ENCODE peak calls at places on chromosomes 5 and 9, in eight cellular contexts. One of them, this sample, is unnamed.

GRCh38 chr5:118371973-118372650 is 616.2 kb downstream of the DTWD2 start:
- DNase-seq in tibial artery: no peak
- DNase-seq in heart left ventricle: peak; percentile 35
- DNase-seq in SJSA1: no peak
- DNase-seq in fibroblast of lung: no peak
- DNase-seq in cardiac muscle cell: no peak
- DNase-seq in neuronal stem cell: no peak
- DNase-seq in PC-3: no peak
- DNase-seq in this sample: no peak

GRCh38 chr5:127060470-127060985 is 12.8 kb downstream of the C5orf63 start:
- DNase-seq in tibial artery: no peak
- DNase-seq in heart left ventricle: no peak
- DNase-seq in SJSA1: no peak
- DNase-seq in fibroblast of lung: peak; percentile 34
- DNase-seq in cardiac muscle cell: no peak
- DNase-seq in neuronal stem cell: no peak
- DNase-seq in PC-3: no peak
- DNase-seq in this sample: no peak

GRCh38 chr9:117936185-117936758 is 232.1 kb downstream of the TLR4 start:
- DNase-seq in tibial artery: no peak
- DNase-seq in heart left ventricle: no peak
- DNase-seq in SJSA1: no peak
- DNase-seq in fibroblast of lung: no peak
- DNase-seq in cardiac muscle cell: no peak
- DNase-seq in neuronal stem cell: no peak
- DNase-seq in PC-3: no peak
- DNase-seq in this sample: no peak

GRCh38 chr9:13278368-13279246 is 885 bp downstream of the MPDZ start:
- DNase-seq in tibial artery: peak; percentile 79
- DNase-seq in heart left ventricle: peak; percentile 61
- DNase-seq in SJSA1: peak; percentile 66
- DNase-seq in fibroblast of lung: peak; percentile 83
- DNase-seq in cardiac muscle cell: peak; percentile 63
- DNase-seq in neuronal stem cell: peak; percentile 57
- DNase-seq in PC-3: peak; percentile 14
- DNase-seq in this sample: no peak

GRCh38 chr5:33524476-33524875 is 83.7 kb downstream of the TARS1 start:
- DNase-seq in tibial artery: no peak
- DNase-seq in heart left ventricle: no peak
- DNase-seq in SJSA1: no peak
- DNase-seq in fibroblast of lung: no peak
- DNase-seq in cardiac muscle cell: no peak
- DNase-seq in neuronal stem cell: no peak
- DNase-seq in PC-3: no peak
- DNase-seq in this sample: no peak

GRCh38 chr9:35962126-35962906 is 4.4 kb upstream of the OR2S2 start:
- DNase-seq in tibial artery: no peak
- DNase-seq in heart left ventricle: peak; percentile 55
- DNase-seq in SJSA1: peak; percentile 55
- DNase-seq in fibroblast of lung: peak; percentile 85
- DNase-seq in cardiac muscle cell: no peak
- DNase-seq in neuronal stem cell: no peak
- DNase-seq in PC-3: peak; percentile 56
- DNase-seq in this sample: no peak

GRCh38 chr5:55308254-55308836 is 556 bp downstream of the MTREX start:
- DNase-seq in tibial artery: no peak
- DNase-seq in heart left ventricle: no peak
- DNase-seq in SJSA1: no peak
- DNase-seq in fibroblast of lung: peak; percentile 26
- DNase-seq in cardiac muscle cell: no peak
- DNase-seq in neuronal stem cell: peak; percentile 5
- DNase-seq in PC-3: no peak
- DNase-seq in this sample: no peak

GRCh38 chr5:111953351-111954127 is 196.5 kb upstream of the NREP start:
- DNase-seq in tibial artery: no peak
- DNase-seq in heart left ventricle: no peak
- DNase-seq in SJSA1: peak; percentile 62
- DNase-seq in fibroblast of lung: peak; percentile 98
- DNase-seq in cardiac muscle cell: no peak
- DNase-seq in neuronal stem cell: no peak
- DNase-seq in PC-3: no peak
- DNase-seq in this sample: no peak

GRCh38 chr5:67998709-67999251 is 216.8 kb upstream of the PIK3R1 start:
- DNase-seq in tibial artery: peak; percentile 87
- DNase-seq in heart left ventricle: peak; percentile 63
- DNase-seq in SJSA1: peak; percentile 62
- DNase-seq in fibroblast of lung: peak; percentile 66
- DNase-seq in cardiac muscle cell: peak; percentile 15
- DNase-seq in neuronal stem cell: no peak
- DNase-seq in PC-3: peak; percentile 18
- DNase-seq in this sample: no peak

GRCh38 chr9:114606597-114607207 is 4.4 kb upstream of the TMEM268 start:
- DNase-seq in tibial artery: no peak
- DNase-seq in heart left ventricle: peak; percentile 66
- DNase-seq in SJSA1: no peak
- DNase-seq in fibroblast of lung: peak; percentile 85
- DNase-seq in cardiac muscle cell: no peak
- DNase-seq in neuronal stem cell: no peak
- DNase-seq in PC-3: no peak
- DNase-seq in this sample: no peak

GRCh38 chr9:86655147-86655546 is 292.2 kb downstream of the GAS1 start:
- DNase-seq in tibial artery: no peak
- DNase-seq in heart left ventricle: no peak
- DNase-seq in SJSA1: no peak
- DNase-seq in fibroblast of lung: peak; percentile 21
- DNase-seq in cardiac muscle cell: no peak
- DNase-seq in neuronal stem cell: no peak
- DNase-seq in PC-3: no peak
- DNase-seq in this sample: no peak

GRCh38 chr5:501040-501832 is 23.0 kb downstream of the SLC9A3 start:
- DNase-seq in tibial artery: no peak
- DNase-seq in heart left ventricle: no peak
- DNase-seq in SJSA1: no peak
- DNase-seq in fibroblast of lung: no peak
- DNase-seq in cardiac muscle cell: no peak
- DNase-seq in neuronal stem cell: no peak
- DNase-seq in PC-3: no peak
- DNase-seq in this sample: no peak

GRCh38 chr5:72154076-72154756 is 46.9 kb downstream of the MAP1B start:
- DNase-seq in tibial artery: no peak
- DNase-seq in heart left ventricle: peak; percentile 46
- DNase-seq in SJSA1: no peak
- DNase-seq in fibroblast of lung: no peak
- DNase-seq in cardiac muscle cell: no peak
- DNase-seq in neuronal stem cell: no peak
- DNase-seq in PC-3: no peak
- DNase-seq in this sample: no peak

GRCh38 chr9:18906656-18907395 is 126.2 kb downstream of the SAXO1 start:
- DNase-seq in tibial artery: no peak
- DNase-seq in heart left ventricle: no peak
- DNase-seq in SJSA1: no peak
- DNase-seq in fibroblast of lung: peak; percentile 69
- DNase-seq in cardiac muscle cell: no peak
- DNase-seq in neuronal stem cell: no peak
- DNase-seq in PC-3: peak; percentile 45
- DNase-seq in this sample: no peak

GRCh38 chr5:169279125-169279524 is 21.8 kb downstream of the SLIT3 start:
- DNase-seq in tibial artery: no peak
- DNase-seq in heart left ventricle: no peak
- DNase-seq in SJSA1: no peak
- DNase-seq in fibroblast of lung: no peak
- DNase-seq in cardiac muscle cell: no peak
- DNase-seq in neuronal stem cell: no peak
- DNase-seq in PC-3: no peak
- DNase-seq in this sample: no peak

GRCh38 chr5:107524111-107524510 is 146.6 kb downstream of the EFNA5 start:
- DNase-seq in tibial artery: no peak
- DNase-seq in heart left ventricle: no peak
- DNase-seq in SJSA1: no peak
- DNase-seq in fibroblast of lung: no peak
- DNase-seq in cardiac muscle cell: no peak
- DNase-seq in neuronal stem cell: no peak
- DNase-seq in PC-3: peak; percentile 64
- DNase-seq in this sample: no peak

GRCh38 chr5:14737309-14737708 is 72.8 kb downstream of the OTULIN start:
- DNase-seq in tibial artery: no peak
- DNase-seq in heart left ventricle: no peak
- DNase-seq in SJSA1: no peak
- DNase-seq in fibroblast of lung: no peak
- DNase-seq in cardiac muscle cell: no peak
- DNase-seq in neuronal stem cell: no peak
- DNase-seq in PC-3: no peak
- DNase-seq in this sample: no peak

GRCh38 chr5:180591249-180591887 is at the start of gene SCGB3A1:
- DNase-seq in tibial artery: no peak
- DNase-seq in heart left ventricle: no peak
- DNase-seq in SJSA1: no peak
- DNase-seq in fibroblast of lung: no peak
- DNase-seq in cardiac muscle cell: no peak
- DNase-seq in neuronal stem cell: no peak
- DNase-seq in PC-3: no peak
- DNase-seq in this sample: no peak
- H3K4me1 ChIP-seq in tibial artery: peaks cover 20% of the 10 kb centered on the region
- H3K4me1 ChIP-seq in heart left ventricle: peaks cover 6% of the 10 kb centered on the region
- H3K4me1 ChIP-seq in SJSA1: peaks cover 6% of the 10 kb centered on the region
- H3K4me1 ChIP-seq in fibroblast of lung: no peaks in the 10 kb centered on the region
- H3K4me1 ChIP-seq in cardiac muscle cell: peaks cover 7% of the 10 kb centered on the region
- H3K4me1 ChIP-seq in neuronal stem cell: peaks cover 5% of the 10 kb centered on the region
- H3K4me1 ChIP-seq in PC-3: no peaks in the 10 kb centered on the region
- H3K4me1 ChIP-seq in this sample: peaks cover 10% of the 10 kb centered on the region

DNA sequence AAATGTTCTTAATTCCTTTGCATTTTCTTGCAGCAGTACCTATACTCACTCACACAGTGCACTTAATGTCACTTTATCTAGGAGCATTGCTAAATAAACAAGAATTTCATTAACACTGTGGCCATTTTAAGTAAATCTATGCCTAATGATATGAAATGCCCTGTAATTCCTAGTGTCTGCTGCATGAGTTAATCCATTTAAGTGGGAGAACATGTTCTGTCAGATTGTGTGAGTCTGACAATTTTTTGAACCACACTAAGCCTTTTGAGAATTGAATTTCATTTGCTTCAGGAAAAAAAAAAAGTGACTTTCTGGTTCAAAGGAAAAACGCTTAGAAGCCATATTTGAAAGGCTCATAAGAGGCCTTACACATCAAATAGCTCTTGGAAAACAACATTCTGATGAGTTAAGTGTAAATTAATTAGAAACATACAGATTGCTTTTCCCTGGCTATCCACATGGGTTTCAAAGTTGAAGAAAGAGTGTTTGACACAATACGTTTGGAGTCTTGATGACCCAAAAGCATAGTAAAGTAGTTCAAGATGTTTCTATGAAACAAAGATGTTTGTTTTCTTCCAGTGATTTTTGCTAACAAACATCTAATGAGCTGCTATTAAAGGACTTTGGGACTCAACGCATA is 446.7 kb upstream of the GRAMD2B start:
- DNase-seq in tibial artery: no peak
- DNase-seq in heart left ventricle: no peak
- DNase-seq in SJSA1: no peak
- DNase-seq in fibroblast of lung: no peak
- DNase-seq in cardiac muscle cell: no peak
- DNase-seq in neuronal stem cell: no peak
- DNase-seq in PC-3: no peak
- DNase-seq in this sample: no peak
- H3K27ac ChIP-seq in tibial artery: no peak overlapping the region
- H3K27ac ChIP-seq in heart left ventricle: no peak overlapping the region
- H3K27ac ChIP-seq in SJSA1: no peak overlapping the region
- H3K27ac ChIP-seq in fibroblast of lung: no peak overlapping the region
- H3K27ac ChIP-seq in cardiac muscle cell: no peak overlapping the region
- H3K27ac ChIP-seq in neuronal stem cell: no peak overlapping the region
- H3K27ac ChIP-seq in PC-3: no peak overlapping the region
- H3K27ac ChIP-seq in this sample: no peak overlapping the region

GRCh38 chr9:128253991-128254346 is 21.8 kb downstream of the GOLGA2 start:
- DNase-seq in tibial artery: no peak
- DNase-seq in heart left ventricle: no peak
- DNase-seq in SJSA1: no peak
- DNase-seq in fibroblast of lung: no peak
- DNase-seq in cardiac muscle cell: no peak
- DNase-seq in neuronal stem cell: no peak
- DNase-seq in PC-3: no peak
- DNase-seq in this sample: no peak
- H3K4me1 ChIP-seq in tibial artery: peaks cover 20% of the 10 kb centered on the region
- H3K4me1 ChIP-seq in heart left ventricle: peaks cover 6% of the 10 kb centered on the region
- H3K4me1 ChIP-seq in SJSA1: peaks cover 3% of the 10 kb centered on the region
- H3K4me1 ChIP-seq in fibroblast of lung: no peaks in the 10 kb centered on the region
- H3K4me1 ChIP-seq in cardiac muscle cell: no peaks in the 10 kb centered on the region
- H3K4me1 ChIP-seq in neuronal stem cell: no peaks in the 10 kb centered on the region
- H3K4me1 ChIP-seq in PC-3: no peaks in the 10 kb centered on the region
- H3K4me1 ChIP-seq in this sample: peaks cover 19% of the 10 kb centered on the region

GRCh38 chr5:122007445-122008010 is 45.8 kb downstream of the SRFBP1 start:
- DNase-seq in tibial artery: peak; percentile 57
- DNase-seq in heart left ventricle: no peak
- DNase-seq in SJSA1: no peak
- DNase-seq in fibroblast of lung: no peak
- DNase-seq in cardiac muscle cell: no peak
- DNase-seq in neuronal stem cell: no peak
- DNase-seq in PC-3: no peak
- DNase-seq in this sample: no peak
- H3K27ac ChIP-seq in tibial artery: no peak overlapping the region
- H3K27ac ChIP-seq in heart left ventricle: no peak overlapping the region
- H3K27ac ChIP-seq in SJSA1: no peak overlapping the region
- H3K27ac ChIP-seq in fibroblast of lung: no peak overlapping the region
- H3K27ac ChIP-seq in cardiac muscle cell: no peak overlapping the region
- H3K27ac ChIP-seq in neuronal stem cell: no peak overlapping the region
- H3K27ac ChIP-seq in PC-3: no peak overlapping the region
- H3K27ac ChIP-seq in this sample: no peak overlapping the region

DNA sequence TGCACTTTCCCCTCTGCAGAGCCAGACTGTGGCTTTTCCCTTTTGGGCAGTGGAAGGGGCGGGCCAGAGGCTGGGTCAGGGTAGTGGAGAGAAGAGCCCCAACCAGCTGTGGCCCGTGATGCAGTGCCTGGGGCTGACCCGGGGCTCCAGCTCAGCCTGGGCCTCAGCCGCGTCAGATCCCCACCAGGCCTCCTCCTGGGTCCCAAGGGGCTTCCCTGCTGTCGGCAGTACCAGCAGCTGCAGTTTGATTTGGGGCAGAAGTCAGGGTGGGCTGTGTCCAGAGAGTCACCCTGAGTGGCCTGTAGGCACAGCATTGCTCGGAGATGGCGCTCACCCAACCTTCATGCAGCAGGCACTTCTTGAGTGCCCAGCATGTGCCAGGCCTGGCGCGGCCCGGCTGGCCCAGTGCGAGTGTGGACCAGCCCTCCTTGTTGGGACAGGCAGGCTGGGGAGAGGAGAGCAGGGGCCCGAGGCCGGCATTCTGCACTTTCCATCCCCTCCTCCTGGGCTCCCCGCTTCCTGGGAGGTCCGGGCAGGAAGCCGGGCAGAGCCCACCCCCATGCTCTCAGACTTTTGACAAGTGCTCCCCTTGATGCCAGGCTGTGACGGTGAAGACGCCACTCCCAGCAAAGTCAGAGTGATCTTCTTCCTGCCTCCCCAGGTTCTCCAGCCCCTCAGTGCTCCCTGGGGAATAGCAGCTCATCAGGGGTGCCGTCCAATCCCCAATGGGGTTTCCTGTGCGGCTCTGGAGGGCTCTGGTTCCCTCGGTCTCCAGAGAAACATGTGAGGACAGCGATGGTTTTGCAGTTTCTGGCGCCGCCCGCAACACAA is 88.3 kb upstream of the COL5A1 start:
- DNase-seq in tibial artery: peak; percentile 61
- DNase-seq in heart left ventricle: peak; percentile 27
- DNase-seq in SJSA1: peak; percentile 59
- DNase-seq in fibroblast of lung: no peak
- DNase-seq in cardiac muscle cell: no peak
- DNase-seq in neuronal stem cell: no peak
- DNase-seq in PC-3: no peak
- DNase-seq in this sample: no peak
- H3K4me1 ChIP-seq in tibial artery: peaks cover 18% of the 10 kb centered on the region
- H3K4me1 ChIP-seq in heart left ventricle: no peaks in the 10 kb centered on the region
- H3K4me1 ChIP-seq in SJSA1: peaks cover 52% of the 10 kb centered on the region
- H3K4me1 ChIP-seq in fibroblast of lung: peaks cover 26% of the 10 kb centered on the region
- H3K4me1 ChIP-seq in cardiac muscle cell: no peaks in the 10 kb centered on the region
- H3K4me1 ChIP-seq in neuronal stem cell: no peaks in the 10 kb centered on the region
- H3K4me1 ChIP-seq in PC-3: peaks cover 14% of the 10 kb centered on the region
- H3K4me1 ChIP-seq in this sample: no peaks in the 10 kb centered on the region